ENCODE peak calls at places on chromosomes 1 and 21, in four cellular contexts. V is K562; O is naive thymus-derived CD4-positive, alpha-beta T cell; W is BE2C. R is an unnamed sample. For H3K36me3, the result is how much of the 10 kb centered on the place peaks cover.

GRCh38 chr1:221335161-221336101 is 406.5 kb downstream of the DUSP10 start:
- DNase-seq in V (no peak), O (no peak), W (peak), R (peak)

GRCh38 chr1:229657993-229658755 is 32.1 kb downstream of the URB2 start:
- DNase-seq in O (no peak), W (no peak), V (no peak), R (no peak)

GRCh38 chr1:228280106-228280901 is 72.5 kb downstream of the OBSCN start:
- DNase-seq in W (peak), O (no peak), V (no peak), R (peak)

GRCh38 chr1:38783659-38784229 is 75.8 kb downstream of the RRAGC start:
- DNase-seq in W (peak), V (peak), O (no peak), R (no peak)

GRCh38 chr1:174902531-174903099 is 97.1 kb upstream of the CACYBP start:
- DNase-seq in V (no peak), O (no peak), W (no peak), R (no peak)

GRCh38 chr1:44151332-44151731 is 9.9 kb upstream of the KLF18 start:
- DNase-seq in O (no peak), V (peak), W (no peak), R (no peak)

GRCh38 chr1:46806196-46807020 is 7.6 kb downstream of the CYP4B1 start:
- DNase-seq in V (no peak), W (no peak), O (no peak), R (peak)

GRCh38 chr1:77536813-77537212 is 145.6 kb downstream of the ZZZ3 start:
- DNase-seq in O (no peak), V (no peak), W (no peak), R (no peak)

GRCh38 chr1:99808391-99809115 is 41.6 kb upstream of the AGL start:
- DNase-seq in O (peak), W (peak), V (peak), R (no peak)

GRCh38 chr1:206449566-206449965 is 20.7 kb upstream of the IKBKE start:
- DNase-seq in O (no peak), V (no peak), W (no peak), R (no peak)

GRCh38 chr1:36920371-36920770 is 113.9 kb downstream of the GRIK3 start:
- DNase-seq in W (no peak), O (no peak), V (no peak), R (peak)

GRCh38 chr1:63522891-63523728 is at the start of the genes EFCAB7 and ITGB3BP:
- DNase-seq in V (peak), W (peak), O (peak), R (peak)

GRCh38 chr1:185316163-185317033 is 645 bp downstream of the IVNS1ABP start:
- DNase-seq in V (peak), W (peak), O (peak), R (peak)

GRCh38 chr1:10626011-10626731 is 151.4 kb downstream of the PEX14 start:
- DNase-seq in W (no peak), V (no peak), O (no peak), R (peak)

GRCh38 chr1:65890201-65890600 is 97.5 kb downstream of the PDE4B start:
- DNase-seq in W (no peak), O (no peak), V (no peak), R (no peak)

GRCh38 chr1:198079432-198079951 is 77.3 kb upstream of the NEK7 start:
- DNase-seq in V (peak), W (no peak), O (no peak), R (no peak)

GRCh38 chr1:8182034-8182761 is 135.7 kb upstream of the SLC45A1 start:
- DNase-seq in V (no peak), W (no peak), O (peak), R (no peak)

GRCh38 chr21:44964381-44964780 is 24.6 kb downstream of the SLX9 start:
- DNase-seq in O (no peak), V (no peak), W (no peak), R (no peak)
- H3K36me3 ChIP-seq in O (under half), V (half or more), W (half or more), R (under half)

DNA sequence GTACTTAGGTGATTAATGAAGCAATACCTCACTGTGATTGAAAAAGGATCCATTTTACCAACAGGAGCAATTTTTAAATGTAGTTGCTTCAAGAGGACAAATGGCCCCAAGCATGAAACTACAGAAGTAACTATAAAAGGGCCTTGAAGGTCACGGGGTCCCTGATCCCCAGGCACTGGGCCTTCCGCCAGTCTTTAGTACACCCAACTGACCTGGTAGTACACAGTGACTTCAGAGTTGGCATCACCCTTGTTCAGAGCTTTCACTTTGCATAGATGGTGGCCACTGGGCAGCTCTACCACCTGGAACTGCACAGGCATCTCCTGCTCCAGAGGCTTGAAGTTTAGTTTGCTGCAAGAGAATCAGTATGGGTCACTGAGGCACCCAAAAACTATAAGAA is 84.3 kb downstream of the NRDC start:
- DNase-seq in W (no peak), V (no peak), O (no peak), R (no peak)
- H3K36me3 ChIP-seq in W (under half), V (half or more), O (half or more), R (half or more)

GRCh38 chr21:38819051-38819718 is 13.5 kb downstream of the ETS2 start:
- DNase-seq in V (no peak), W (no peak), O (no peak), R (no peak)
- H3K36me3 ChIP-seq in V (half or more), W (half or more), O (half or more), R (half or more)

GRCh38 chr1:39852214-39852791 is 31.0 kb downstream of the TRIT1 start:
- DNase-seq in O (no peak), W (no peak), V (no peak), R (no peak)
- H3K36me3 ChIP-seq in O (under half), W (under half), V (half or more), R (under half)

DNA sequence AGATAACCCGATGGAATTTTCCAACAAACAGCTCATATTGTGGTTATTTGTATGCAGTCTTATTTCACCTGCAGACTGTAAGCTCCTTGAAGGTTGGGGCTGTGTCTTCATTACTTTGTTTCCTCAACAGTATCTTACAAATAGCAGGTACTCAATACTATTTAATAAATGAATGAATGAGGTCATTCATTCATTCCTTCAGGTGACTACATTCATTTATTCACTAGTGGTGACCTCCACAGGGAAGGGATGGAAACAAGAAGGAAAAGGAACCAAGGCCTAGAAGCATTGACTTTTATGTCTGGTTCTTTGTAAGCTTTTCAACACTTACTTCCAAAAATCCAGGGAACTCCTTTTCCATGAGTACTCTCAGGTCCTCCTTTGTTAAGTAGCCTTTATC is 7.9 kb downstream of the S100A10 start:
- DNase-seq in V (no peak), O (no peak), W (no peak), R (no peak)
- H3K36me3 ChIP-seq in V (under half), O (under half), W (under half), R (under half)

DNA sequence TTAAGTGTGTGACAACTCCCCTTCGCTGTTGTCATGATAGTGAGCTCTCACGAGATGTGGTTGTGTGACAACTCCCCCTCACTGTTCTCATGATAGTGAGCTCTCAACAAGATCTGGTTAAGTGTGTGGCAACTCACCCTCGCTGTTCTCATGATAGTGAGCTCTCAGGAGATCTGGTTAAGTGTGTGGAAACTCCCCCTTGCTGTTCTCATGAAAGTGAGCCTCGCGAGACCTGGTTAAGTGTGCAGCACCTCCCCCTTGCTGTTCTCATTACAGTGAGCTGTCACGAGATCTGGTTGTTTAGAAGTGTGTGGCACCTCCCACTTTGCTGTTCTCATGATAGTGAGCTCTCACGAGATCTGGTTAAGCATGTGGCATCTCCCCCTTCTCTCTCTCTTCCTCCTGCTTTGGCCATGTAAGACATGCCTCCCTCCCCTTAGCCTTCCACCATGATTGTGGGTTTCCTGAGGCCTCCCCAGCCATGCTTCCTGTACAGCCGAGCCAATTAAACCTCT is 25.1 kb upstream of the LSS start:
- DNase-seq in V (peak), W (peak), O (peak), R (no peak)
- H3K36me3 ChIP-seq in V (half or more), W (half or more), O (half or more), R (half or more)

GRCh38 chr1:211280910-211281309 is 21.7 kb downstream of the RCOR3 start:
- DNase-seq in V (no peak), W (no peak), O (no peak), R (no peak)
- H3K36me3 ChIP-seq in V (half or more), W (half or more), O (under half), R (half or more)

GRCh38 chr1:55156608-55157007 is 58.6 kb downstream of the USP24 start:
- DNase-seq in O (no peak), W (no peak), V (no peak), R (no peak)

GRCh38 chr1:55155522-55155921 is 59.6 kb downstream of the USP24 start:
- DNase-seq in V (peak), O (peak), W (peak), R (no peak)

GRCh38 chr1:55154616-55155015 is 60.5 kb downstream of the USP24 start:
- DNase-seq in O (no peak), V (no peak), W (no peak), R (no peak)

GRCh38 chr1:55153031-55153430 is 62.1 kb downstream of the USP24 start:
- DNase-seq in W (no peak), V (no peak), O (no peak), R (no peak)

DNA sequence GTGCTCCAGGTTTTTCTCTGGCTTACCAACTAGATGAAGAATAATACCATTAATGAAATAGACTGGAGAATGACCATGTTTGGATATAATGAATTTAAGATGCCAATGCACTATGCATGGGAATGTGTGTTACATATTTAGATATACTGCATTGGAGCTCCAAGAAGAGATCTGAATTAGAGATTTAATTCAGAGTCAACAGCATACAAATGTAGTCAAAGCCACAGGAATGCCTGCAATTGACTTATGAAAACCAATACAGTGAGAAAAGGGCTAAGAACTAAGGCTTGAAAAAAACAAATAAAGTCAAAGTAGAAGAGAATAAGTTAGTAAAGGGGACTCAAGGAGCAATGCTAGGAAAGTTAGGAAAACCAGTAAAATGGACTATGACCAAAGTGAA is 59.1 kb downstream of the USP24 start:
- DNase-seq in V (no peak), O (no peak), W (no peak), R (no peak)
- H3K36me3 ChIP-seq in V (half or more), O (half or more), W (under half), R (half or more)

GRCh38 chr1:54107131-54107530 is 45.7 kb downstream of the CDCP2 start:
- DNase-seq in W (no peak), O (no peak), V (peak), R (no peak)
- H3K36me3 ChIP-seq in W (under half), O (under half), V (under half), R (under half)

GRCh38 chr1:68955424-68955823 is 458.5 kb upstream of the DEPDC1 start:
- DNase-seq in W (no peak), V (no peak), O (no peak), R (no peak)

GRCh38 chr1:68959631-68960030 is 462.7 kb upstream of the DEPDC1 start:
- DNase-seq in W (no peak), O (no peak), V (no peak), R (no peak)

GRCh38 chr1:68962711-68963110 is 465.8 kb upstream of the DEPDC1 start:
- DNase-seq in O (no peak), W (no peak), V (no peak), R (no peak)

GRCh38 chr1:68961143-68961542 is 464.3 kb upstream of the DEPDC1 start:
- DNase-seq in O (no peak), W (no peak), V (no peak), R (no peak)

GRCh38 chr1:68958957-68959356 is 462.1 kb upstream of the DEPDC1 start:
- DNase-seq in W (no peak), O (no peak), V (no peak), R (no peak)
- H3K36me3 ChIP-seq in W (under half), O (under half), V (under half), R (under half)